ENCODE peak calls at places on chromosome 11, in eight cellular contexts. X, M, F, A, K, R, H and C are unnamed samples.

GRCh38 chr11:2931771-2932738 is 2.8 kb upstream of the PHLDA2 start:
- DNase-seq in X (no peak), M (no peak), F (no peak), A (no peak), K (no peak), R (peak), H (no peak), C (no peak)

GRCh38 chr11:76162336-76163288 is 43.7 kb downstream of the WNT11 start:
- DNase-seq in X (no peak), M (no peak), F (no peak), A (no peak), K (no peak), R (no peak), H (no peak), C (no peak)

GRCh38 chr11:133474461-133474860 is 57.8 kb downstream of the OPCML start:
- DNase-seq in X (no peak), M (no peak), F (no peak), A (no peak), K (no peak), R (no peak), H (no peak), C (no peak)

GRCh38 chr11:36447514-36447913 is 62.6 kb downstream of the TRAF6 start:
- DNase-seq in X (peak), M (no peak), F (peak), A (no peak), K (no peak), R (no peak), H (no peak), C (no peak)

GRCh38 chr11:8317164-8317563 is 53.5 kb upstream of the LMO1 start:
- DNase-seq in X (no peak), M (no peak), F (no peak), A (no peak), K (no peak), R (no peak), H (no peak), C (no peak)

GRCh38 chr11:10898763-10899541 is 41.1 kb upstream of the ZBED5 start:
- DNase-seq in X (no peak), M (no peak), F (no peak), A (no peak), K (no peak), R (no peak), H (no peak), C (no peak)

GRCh38 chr11:70059971-70060370 is 18.1 kb upstream of the ANO1 start:
- DNase-seq in X (no peak), M (no peak), F (no peak), A (no peak), K (no peak), R (no peak), H (peak), C (no peak)

GRCh38 chr11:118691926-118692830 is 12.7 kb upstream of the TREH start:
- DNase-seq in X (no peak), M (peak), F (peak), A (no peak), K (no peak), R (no peak), H (no peak), C (peak)

GRCh38 chr11:65853249-65853979 is 4.6 kb downstream of the CFL1 start:
- DNase-seq in X (no peak), M (no peak), F (no peak), A (no peak), K (no peak), R (no peak), H (no peak), C (peak)

GRCh38 chr11:119361056-119361787 is 14.7 kb upstream of the MFRP start:
- DNase-seq in X (no peak), M (peak), F (peak), A (peak), K (no peak), R (peak), H (no peak), C (no peak)

GRCh38 chr11:12274558-12275197 is 102.7 kb upstream of the PARVA start:
- DNase-seq in X (no peak), M (peak), F (no peak), A (no peak), K (no peak), R (no peak), H (peak), C (no peak)

GRCh38 chr11:85965202-85965601 is 103.7 kb downstream of the PICALM start:
- DNase-seq in X (no peak), M (peak), F (peak), A (no peak), K (no peak), R (no peak), H (no peak), C (no peak)

GRCh38 chr11:68528630-68529029 is 68.1 kb downstream of the PPP6R3 start:
- DNase-seq in X (no peak), M (peak), F (no peak), A (no peak), K (no peak), R (no peak), H (no peak), C (peak)

GRCh38 chr11:73143126-73143838 is 1.2 kb upstream of the FCHSD2 start:
- DNase-seq in X (no peak), M (peak), F (no peak), A (no peak), K (no peak), R (no peak), H (no peak), C (no peak)

GRCh38 chr11:69105431-69106123 is 50.2 kb upstream of the SMIM38 start:
- DNase-seq in X (no peak), M (no peak), F (no peak), A (no peak), K (no peak), R (peak), H (no peak), C (no peak)

GRCh38 chr11:77999446-77999845 is 5.0 kb upstream of the INTS4 start:
- DNase-seq in X (no peak), M (no peak), F (no peak), A (no peak), K (no peak), R (no peak), H (no peak), C (no peak)

GRCh38 chr11:113690619-113691569 is 15.2 kb downstream of the TMPRSS5 start:
- DNase-seq in X (no peak), M (peak), F (peak), A (peak), K (peak), R (no peak), H (no peak), C (no peak)
- TF ChIP-seq CTCF in X (peak), M (peak), F (no peak), A (peak), K (no peak), R (peak), H (no peak), C (no peak)

DNA sequence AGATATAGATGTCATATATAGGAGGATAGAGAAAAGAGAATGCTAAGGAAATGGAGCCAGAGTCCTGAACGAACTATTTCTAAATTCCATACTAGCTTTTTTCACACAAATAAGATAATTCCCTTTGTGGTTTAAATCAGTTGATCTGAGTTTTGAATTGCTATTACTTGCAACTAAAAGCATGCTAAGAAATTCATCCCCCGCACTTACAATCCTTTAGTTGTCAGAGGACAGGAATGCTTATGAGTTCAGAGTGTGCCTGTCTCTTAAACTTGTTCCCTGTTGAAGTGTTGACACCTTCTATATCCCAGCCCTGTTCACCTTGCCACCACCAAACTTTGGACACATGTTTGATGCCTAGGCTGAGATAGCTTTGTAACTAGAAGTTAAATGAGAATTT is 406.2 kb downstream of the METTL15 start:
- DNase-seq in X (no peak), M (no peak), F (peak), A (no peak), K (no peak), R (no peak), H (no peak), C (no peak)
- H3K4me3 ChIP-seq in X (no peak), M (no peak), F (no peak), A (no peak), K (no peak), R (no peak), H (no peak), C (no peak)

GRCh38 chr11:27161071-27161470 is 120.5 kb downstream of the BBOX1 start:
- DNase-seq in X (peak), M (peak), F (no peak), A (no peak), K (no peak), R (no peak), H (no peak), C (no peak)
- TF ChIP-seq CTCF in X (no peak), M (no peak), F (no peak), A (no peak), K (no peak), R (no peak), H (no peak), C (no peak)

GRCh38 chr11:128688031-128688713 is 5.7 kb upstream of the FLI1 start:
- DNase-seq in X (no peak), M (no peak), F (no peak), A (no peak), K (no peak), R (peak), H (no peak), C (no peak)
- H3K4me3 ChIP-seq in X (no peak), M (no peak), F (no peak), A (no peak), K (no peak), R (no peak), H (no peak), C (no peak)

DNA sequence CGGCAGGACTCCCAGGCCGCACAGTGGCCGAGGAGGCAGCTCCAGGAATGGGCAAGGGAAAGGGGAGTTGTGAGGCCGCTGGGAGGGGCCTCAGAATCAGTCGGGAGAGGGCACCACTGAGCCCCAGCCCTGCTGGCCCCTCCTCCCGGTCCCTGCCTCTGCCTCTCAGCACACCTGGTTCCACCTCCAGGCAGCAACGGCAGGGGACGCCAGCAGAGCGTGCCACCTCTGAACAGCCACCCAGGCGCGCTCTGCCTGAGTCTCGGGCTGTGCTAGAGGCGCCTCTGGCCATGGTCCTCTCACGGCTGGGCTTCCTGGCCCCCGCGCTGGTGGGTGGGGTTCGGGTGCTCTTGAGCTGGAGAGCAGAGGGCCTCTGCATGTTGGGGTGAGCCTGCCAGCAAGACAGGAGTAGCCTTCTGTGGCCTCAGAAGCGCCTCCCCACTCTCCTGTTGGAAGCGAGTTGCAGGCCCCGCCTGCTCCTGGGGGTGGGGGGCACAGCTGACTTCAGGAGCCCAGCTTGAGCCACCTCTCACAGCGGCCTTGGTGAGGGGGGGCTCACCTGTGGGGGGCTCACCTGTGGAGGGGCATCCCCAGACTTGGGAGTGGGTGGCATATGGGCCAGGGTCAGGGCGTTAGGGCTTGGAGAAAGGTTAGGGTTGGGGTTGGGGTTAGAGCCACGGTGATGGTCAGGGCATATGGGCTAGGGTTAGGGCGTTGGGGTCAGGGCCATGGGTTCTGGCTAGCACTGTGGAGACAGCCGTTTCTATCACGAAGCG is 32.8 kb downstream of the MOB2 start:
- DNase-seq in X (no peak), M (no peak), F (no peak), A (no peak), K (no peak), R (peak), H (no peak), C (peak)
- TF ChIP-seq CTCF in X (peak), M (no peak), F (no peak), A (no peak), K (no peak), R (no peak), H (peak), C (no peak)

GRCh38 chr11:6061475-6061874 is 30.9 kb upstream of the OR56A1 start:
- DNase-seq in X (no peak), M (no peak), F (no peak), A (no peak), K (no peak), R (no peak), H (no peak), C (no peak)
- H3K4me3 ChIP-seq in X (no peak), M (no peak), F (no peak), A (no peak), K (no peak), R (no peak), H (no peak), C (no peak)

GRCh38 chr11:110774138-110775014 is 62.1 kb upstream of the ARHGAP20 start:
- DNase-seq in X (no peak), M (peak), F (no peak), A (no peak), K (no peak), R (no peak), H (no peak), C (no peak)
- TF ChIP-seq CTCF in X (no peak), M (no peak), F (no peak), A (no peak), K (no peak), R (no peak), H (no peak), C (no peak)

GRCh38 chr11:88603499-88603898 is 266.0 kb upstream of the CTSC start:
- DNase-seq in X (no peak), M (peak), F (peak), A (no peak), K (no peak), R (no peak), H (no peak), C (no peak)

DNA sequence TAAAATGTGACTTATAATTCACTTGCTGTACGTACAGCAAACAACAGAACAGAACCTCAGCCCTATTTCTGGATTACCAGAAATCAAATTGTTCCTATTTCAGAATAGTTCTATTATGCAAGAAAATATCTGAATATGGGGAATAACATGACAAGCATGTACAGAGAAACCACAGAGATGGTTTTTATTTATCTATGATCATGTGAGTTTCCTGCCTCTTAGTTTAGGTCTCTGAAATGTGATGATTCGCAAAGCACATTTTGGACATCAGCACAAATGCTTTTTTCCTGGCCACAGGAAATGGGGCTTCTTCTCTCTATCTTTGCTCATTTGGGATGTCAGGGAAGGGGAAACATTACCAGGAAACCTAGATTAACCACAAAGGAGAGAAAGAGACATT is 266.7 kb upstream of the CTSC start:
- DNase-seq in X (peak), M (peak), F (peak), A (no peak), K (no peak), R (no peak), H (no peak), C (no peak)
- H3K4me3 ChIP-seq in X (no peak), M (no peak), F (no peak), A (no peak), K (no peak), R (no peak), H (no peak), C (no peak)

GRCh38 chr11:125941241-125941605 is 4.6 kb upstream of the VSIG10L2 start:
- DNase-seq in X (no peak), M (no peak), F (no peak), A (no peak), K (no peak), R (no peak), H (peak), C (peak)
- TF ChIP-seq CTCF in X (no peak), M (no peak), F (no peak), A (no peak), K (no peak), R (no peak), H (no peak), C (no peak)